ENCODE peak calls at places on chromosome 7, in ten cellular contexts. E is caudate nucleus; I is AG08396; G is fibroblast of pulmonary artery; K is PC-3; V is pancreas; O is GM12865; C is stimulated activated CD8-positive, alpha-beta memory T cell treated with anti-CD3 and anti-CD28 coated beads, Interleukin-4, amount 100 ng/mL, for 48 hours; J is C1 segment of cervical spinal cord; W is activated T-helper 1 cell treated with anti-CD3 and anti-CD28 coated beads, Interleukin-12 subunit alpha, Interleukin-12 subunit beta, Interleukin-2, Interleukin-4 antibody, amounts not matched to agents 30 ng/mL and 10 ng/mL and 1 ng/mL, durations not matched to agents 14 hours and 24 hours and 36 hours. F is an unnamed sample.

GRCh38 chr7:1331576-1332467 is 99.2 kb downstream of the UNCX start:
- DNase-seq in O (no peak), J (no peak), I (no peak), C (no peak), W (no peak), K (no peak), E (no peak), V (no peak), G (no peak), F (no peak)

GRCh38 chr7:105429746-105430612 is 41.3 kb upstream of the SRPK2 start:
- DNase-seq in C (peak; percentile 54), V (peak; percentile 32), K (peak; percentile 72), I (peak; percentile 14), W (peak; percentile 19), O (peak; percentile 75), G (peak; percentile 69), J (no peak), E (no peak), F (no peak)

GRCh38 chr7:134016223-134016941 is 110.8 kb upstream of the LRGUK start:
- DNase-seq in G (peak; percentile 54), O (peak; percentile 5), W (no peak), I (peak; percentile 27), K (peak; percentile 49), V (peak; percentile 41), C (no peak), E (no peak), J (peak; percentile 13), F (no peak)

GRCh38 chr7:129191272-129191671 is 2.8 kb downstream of the SMO start:
- DNase-seq in V (no peak), C (no peak), W (no peak), K (no peak), J (no peak), O (no peak), G (no peak), I (no peak), E (no peak), F (no peak)

GRCh38 chr7:32163141-32163806 is 93.1 kb upstream of the PDE1C start:
- DNase-seq in I (peak; percentile 80), V (peak; percentile 66), E (no peak), W (no peak), G (peak; percentile 85), C (no peak), O (no peak), K (peak; percentile 94), J (no peak), F (no peak)

GRCh38 chr7:140036224-140036651 is 26.5 kb downstream of the PARP12 start:
- DNase-seq in I (no peak), O (peak; percentile 24), W (no peak), C (peak; percentile 26), J (no peak), G (no peak), E (no peak), V (no peak), K (no peak), F (no peak)

GRCh38 chr7:47331179-47331565 is 250.7 kb downstream of the TNS3 start:
- DNase-seq in I (no peak), O (no peak), J (no peak), G (no peak), C (peak; percentile 4), W (no peak), E (no peak), K (no peak), V (no peak), F (no peak)

GRCh38 chr7:127375626-127376025 is 16.9 kb downstream of the ZNF800 start:
- DNase-seq in W (no peak), I (no peak), O (no peak), K (no peak), C (no peak), G (no peak), V (no peak), E (no peak), J (no peak), F (no peak)

GRCh38 chr7:111089822-111090426 is 1.0 kb upstream of the LRRN3 start:
- DNase-seq in W (no peak), G (peak; percentile 74), K (peak; percentile 65), O (peak; percentile 61), I (no peak), J (no peak), C (no peak), E (no peak), V (no peak), F (no peak)

GRCh38 chr7:155816996-155817395 is 4.7 kb upstream of the SHH start:
- DNase-seq in E (no peak), C (no peak), V (no peak), K (no peak), O (no peak), J (no peak), W (no peak), G (no peak), I (no peak), F (no peak)

GRCh38 chr7:47536705-47537611 is 45.0 kb downstream of the TNS3 start:
- DNase-seq in E (no peak), W (no peak), J (no peak), I (peak; percentile 88), C (no peak), G (peak; percentile 58), K (peak; percentile 56), V (peak; percentile 43), O (no peak), F (no peak)

GRCh38 chr7:30430777-30431176 is 47.8 kb downstream of the NOD1 start:
- DNase-seq in O (no peak), C (no peak), W (no peak), E (no peak), K (no peak), J (no peak), I (no peak), V (no peak), G (no peak), F (no peak)

GRCh38 chr7:100484636-100485114 is 948 bp downstream of the NYAP1 start:
- DNase-seq in I (peak; percentile 5), O (no peak), K (no peak), G (no peak), E (no peak), W (no peak), V (no peak), C (no peak), J (no peak), F (no peak)

GRCh38 chr7:151897201-151897711 is 20.3 kb upstream of the PRKAG2 start:
- DNase-seq in V (peak; percentile 26), K (peak; percentile 16), J (no peak), E (peak; percentile 61), G (no peak), W (no peak), I (no peak), O (no peak), C (no peak), F (no peak)

GRCh38 chr7:2632717-2633537 is 1.1 kb downstream of the TTYH3 start:
- DNase-seq in V (peak; percentile 58), E (no peak), J (peak; percentile 71), K (peak; percentile 36), I (peak; percentile 58), O (peak; percentile 33), W (peak; percentile 24), G (peak; percentile 63), C (peak; percentile 73), F (peak; percentile 15)

GRCh38 chr7:6637544-6638229 is 569 bp downstream of the ZNF316 start:
- DNase-seq in J (no peak), G (peak; percentile 8), V (peak; percentile 39), I (peak; percentile 82), O (peak; percentile 82), C (peak; percentile 76), E (no peak), K (peak; percentile 14), W (peak; percentile 48), F (no peak)

GRCh38 chr7:120662291-120662690 is 195.7 kb downstream of the TSPAN12 start:
- DNase-seq in I (no peak), C (no peak), W (no peak), J (no peak), K (no peak), O (no peak), G (peak; percentile 29), E (no peak), V (no peak), F (no peak)

GRCh38 chr7:129258649-129259389 is 34.0 kb downstream of the AHCYL2 start:
- DNase-seq in W (no peak), E (no peak), K (no peak), G (no peak), J (no peak), I (no peak), C (no peak), O (no peak), V (no peak), F (no peak)

GRCh38 chr7:2209146-2209960 is 23.4 kb downstream of the MAD1L1 start:
- DNase-seq in I (peak; percentile 90), V (peak; percentile 47), O (peak; percentile 79), E (no peak), C (peak; percentile 65), J (peak; percentile 75), G (peak; percentile 78), W (peak; percentile 26), K (peak; percentile 31), F (no peak)

GRCh38 chr7:131148258-131148657 is 179.4 kb upstream of the MKLN1 start:
- DNase-seq in W (no peak), O (no peak), G (no peak), C (no peak), K (no peak), V (no peak), J (no peak), I (no peak), E (no peak), F (no peak)

GRCh38 chr7:83339927-83340326 is 177.2 kb upstream of the PCLO start:
- DNase-seq in C (no peak), I (no peak), G (no peak), K (no peak), W (no peak), O (no peak), V (no peak), E (no peak), J (no peak), F (no peak)

GRCh38 chr7:47380325-47381131 is 201.4 kb downstream of the TNS3 start:
- DNase-seq in W (no peak), J (no peak), E (no peak), O (no peak), K (peak; percentile 33), I (peak; percentile 28), C (no peak), G (peak; percentile 59), V (no peak), F (no peak)

GRCh38 chr7:111744501-111745155 is 182.3 kb upstream of the IMMP2L start:
- DNase-seq in K (peak; percentile 11), V (no peak), G (peak; percentile 65), I (no peak), J (no peak), W (no peak), C (no peak), O (no peak), E (no peak), F (no peak)

GRCh38 chr7:158705234-158705890 is 758 bp upstream of the NCAPG2 start:
- DNase-seq in G (no peak), E (no peak), W (no peak), J (no peak), O (no peak), K (peak; percentile 18), V (no peak), I (no peak), C (no peak), F (no peak)

GRCh38 chr7:318476-319266 is 28.7 kb downstream of the FOXL3 start:
- DNase-seq in O (no peak), W (no peak), I (no peak), V (peak; percentile 60), G (no peak), C (no peak), E (no peak), K (no peak), J (no peak), F (no peak)

GRCh38 chr7:22216832-22217475 is 140.0 kb downstream of the RAPGEF5 start:
- DNase-seq in I (no peak), K (no peak), J (no peak), G (no peak), V (no peak), W (no peak), O (no peak), E (no peak), C (no peak), F (no peak)

GRCh38 chr7:133853706-133854276 is 273.3 kb upstream of the LRGUK start:
- DNase-seq in G (peak; percentile 69), I (peak; percentile 62), K (peak; percentile 92), E (no peak), W (no peak), C (peak; percentile 25), V (peak; percentile 45), O (peak; percentile 63), J (no peak), F (no peak)

GRCh38 chr7:83547526-83547925 is 101.4 kb downstream of the SEMA3E start:
- DNase-seq in K (peak; percentile 95), I (no peak), W (no peak), O (peak; percentile 65), C (no peak), E (no peak), J (no peak), V (peak; percentile 71), G (peak; percentile 67), F (no peak)

F was measured in SIG-M5.